ENCODE peak calls at places on chromosomes 6 and 20, in nine cellular contexts. One of them, this sample, is unnamed.
A peak's percentile ranks its signal among the peaks of the same experiment; 100 is the strongest.

GRCh38 chr6:119526609-119527605 is 177.3 kb upstream of the MAN1A1 start:
- DNase-seq in lower leg skin: no peak
- DNase-seq in CD8-positive, alpha-beta memory T cell: no peak
- DNase-seq in psoas muscle: no peak
- DNase-seq in transverse colon: no peak
- DNase-seq in IMR-90: no peak
- DNase-seq in BJ: no peak
- DNase-seq in astrocyte: no peak
- DNase-seq in fibroblast of mammary gland: peak; percentile 35
- DNase-seq in this sample: no peak

GRCh38 chr20:51542033-51542893 is at the start of gene NFATC2:
- DNase-seq in lower leg skin: no peak
- DNase-seq in CD8-positive, alpha-beta memory T cell: peak; percentile 65
- DNase-seq in psoas muscle: peak; percentile 47
- DNase-seq in transverse colon: peak; percentile 68
- DNase-seq in IMR-90: no peak
- DNase-seq in BJ: no peak
- DNase-seq in astrocyte: no peak
- DNase-seq in fibroblast of mammary gland: no peak
- DNase-seq in this sample: no peak

GRCh38 chr6:130965657-130966056 is 97.4 kb downstream of the EPB41L2 start:
- DNase-seq in lower leg skin: peak; percentile 25
- DNase-seq in CD8-positive, alpha-beta memory T cell: no peak
- DNase-seq in psoas muscle: no peak
- DNase-seq in transverse colon: no peak
- DNase-seq in IMR-90: peak; percentile 64
- DNase-seq in BJ: peak; percentile 45
- DNase-seq in astrocyte: peak; percentile 65
- DNase-seq in fibroblast of mammary gland: peak; percentile 79
- DNase-seq in this sample: no peak

GRCh38 chr6:120675886-120676285 is 658.4 kb downstream of the TBC1D32 start:
- DNase-seq in lower leg skin: no peak
- DNase-seq in CD8-positive, alpha-beta memory T cell: no peak
- DNase-seq in psoas muscle: no peak
- DNase-seq in transverse colon: no peak
- DNase-seq in IMR-90: no peak
- DNase-seq in BJ: no peak
- DNase-seq in astrocyte: no peak
- DNase-seq in fibroblast of mammary gland: no peak
- DNase-seq in this sample: no peak

GRCh38 chr6:117555882-117556498 is 46.3 kb downstream of the GOPC start:
- DNase-seq in lower leg skin: peak; percentile 59
- DNase-seq in CD8-positive, alpha-beta memory T cell: peak; percentile 45
- DNase-seq in psoas muscle: no peak
- DNase-seq in transverse colon: peak; percentile 49
- DNase-seq in IMR-90: peak; percentile 31
- DNase-seq in BJ: no peak
- DNase-seq in astrocyte: no peak
- DNase-seq in fibroblast of mammary gland: peak; percentile 47
- DNase-seq in this sample: peak; percentile 2

GRCh38 chr6:144931172-144932035 is 646.3 kb downstream of the UTRN start:
- DNase-seq in lower leg skin: peak; percentile 21
- DNase-seq in CD8-positive, alpha-beta memory T cell: no peak
- DNase-seq in psoas muscle: no peak
- DNase-seq in transverse colon: peak; percentile 11
- DNase-seq in IMR-90: peak; percentile 36
- DNase-seq in BJ: no peak
- DNase-seq in astrocyte: no peak
- DNase-seq in fibroblast of mammary gland: peak; percentile 57
- DNase-seq in this sample: no peak

GRCh38 chr6:55802259-55802658 is 73.1 kb downstream of the BMP5 start:
- DNase-seq in lower leg skin: no peak
- DNase-seq in CD8-positive, alpha-beta memory T cell: no peak
- DNase-seq in psoas muscle: no peak
- DNase-seq in transverse colon: no peak
- DNase-seq in IMR-90: no peak
- DNase-seq in BJ: no peak
- DNase-seq in astrocyte: no peak
- DNase-seq in fibroblast of mammary gland: no peak
- DNase-seq in this sample: peak; percentile 40

GRCh38 chr6:24763578-24763977 is 11.2 kb upstream of the GMNN start:
- DNase-seq in lower leg skin: no peak
- DNase-seq in CD8-positive, alpha-beta memory T cell: no peak
- DNase-seq in psoas muscle: no peak
- DNase-seq in transverse colon: no peak
- DNase-seq in IMR-90: no peak
- DNase-seq in BJ: no peak
- DNase-seq in astrocyte: no peak
- DNase-seq in fibroblast of mammary gland: no peak
- DNase-seq in this sample: no peak

GRCh38 chr6:16337280-16337975 is 99.0 kb downstream of the GMPR start:
- DNase-seq in lower leg skin: peak; percentile 87
- DNase-seq in CD8-positive, alpha-beta memory T cell: no peak
- DNase-seq in psoas muscle: peak; percentile 93
- DNase-seq in transverse colon: peak; percentile 76
- DNase-seq in IMR-90: peak; percentile 93
- DNase-seq in BJ: peak; percentile 93
- DNase-seq in astrocyte: peak; percentile 90
- DNase-seq in fibroblast of mammary gland: peak; percentile 99
- DNase-seq in this sample: no peak

GRCh38 chr6:155040154-155040553 is 45.0 kb downstream of the TIAM2 start:
- DNase-seq in lower leg skin: no peak
- DNase-seq in CD8-positive, alpha-beta memory T cell: no peak
- DNase-seq in psoas muscle: no peak
- DNase-seq in transverse colon: no peak
- DNase-seq in IMR-90: no peak
- DNase-seq in BJ: no peak
- DNase-seq in astrocyte: no peak
- DNase-seq in fibroblast of mammary gland: no peak
- DNase-seq in this sample: no peak

GRCh38 chr20:44805991-44806729 is 4.2 kb downstream of the RIMS4 start:
- DNase-seq in lower leg skin: peak; percentile 18
- DNase-seq in CD8-positive, alpha-beta memory T cell: no peak
- DNase-seq in psoas muscle: peak; percentile 53
- DNase-seq in transverse colon: no peak
- DNase-seq in IMR-90: peak; percentile 25
- DNase-seq in BJ: no peak
- DNase-seq in astrocyte: peak; percentile 19
- DNase-seq in fibroblast of mammary gland: peak; percentile 71
- DNase-seq in this sample: no peak

DNA sequence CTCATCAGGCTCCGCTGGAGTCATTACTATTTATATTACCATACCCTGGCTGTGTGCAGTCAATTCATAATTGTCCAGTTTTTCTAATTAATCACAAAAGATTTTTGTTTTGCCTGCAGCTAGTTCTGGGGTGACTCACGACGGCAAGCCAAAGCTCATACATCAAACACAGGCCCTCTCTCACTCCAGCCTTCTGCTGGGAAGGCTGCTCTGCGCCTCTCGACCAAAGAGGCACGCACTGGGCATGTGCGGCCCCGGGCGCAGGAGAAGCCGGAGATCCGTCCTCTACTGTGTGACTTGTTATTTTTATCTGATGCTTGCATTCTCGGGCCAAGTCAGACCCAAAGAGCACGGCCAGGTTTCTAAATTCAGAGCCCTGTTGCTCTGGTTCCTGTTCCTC is 98.5 kb downstream of the TFAP2A start:
- DNase-seq in lower leg skin: peak; percentile 47
- DNase-seq in CD8-positive, alpha-beta memory T cell: no peak
- DNase-seq in psoas muscle: no peak
- DNase-seq in transverse colon: peak; percentile 7
- DNase-seq in IMR-90: peak; percentile 72
- DNase-seq in BJ: peak; percentile 76
- DNase-seq in astrocyte: peak; percentile 95
- DNase-seq in fibroblast of mammary gland: no peak
- DNase-seq in this sample: no peak
- H3K4me3 ChIP-seq in lower leg skin: no peak overlapping the region
- H3K4me3 ChIP-seq in CD8-positive, alpha-beta memory T cell: no peak overlapping the region
- H3K4me3 ChIP-seq in psoas muscle: no peak overlapping the region
- H3K4me3 ChIP-seq in transverse colon: no peak overlapping the region
- H3K4me3 ChIP-seq in IMR-90: no peak overlapping the region
- H3K4me3 ChIP-seq in BJ: peak overlapping the region; percentile 24
- H3K4me3 ChIP-seq in astrocyte: no peak overlapping the region
- H3K4me3 ChIP-seq in fibroblast of mammary gland: no peak overlapping the region
- H3K4me3 ChIP-seq in this sample: no peak overlapping the region

GRCh38 chr6:166655251-166655650 is 28.2 kb upstream of the RPS6KA2 start:
- DNase-seq in lower leg skin: no peak
- DNase-seq in CD8-positive, alpha-beta memory T cell: no peak
- DNase-seq in psoas muscle: no peak
- DNase-seq in transverse colon: no peak
- DNase-seq in IMR-90: no peak
- DNase-seq in BJ: no peak
- DNase-seq in astrocyte: no peak
- DNase-seq in fibroblast of mammary gland: no peak
- DNase-seq in this sample: peak; percentile 76

GRCh38 chr6:166655713-166656265 is 28.7 kb upstream of the RPS6KA2 start:
- DNase-seq in lower leg skin: no peak
- DNase-seq in CD8-positive, alpha-beta memory T cell: no peak
- DNase-seq in psoas muscle: no peak
- DNase-seq in transverse colon: no peak
- DNase-seq in IMR-90: no peak
- DNase-seq in BJ: no peak
- DNase-seq in astrocyte: no peak
- DNase-seq in fibroblast of mammary gland: no peak
- DNase-seq in this sample: no peak

GRCh38 chr6:166658115-166658791 is 31.2 kb upstream of the RPS6KA2 start:
- DNase-seq in lower leg skin: no peak
- DNase-seq in CD8-positive, alpha-beta memory T cell: no peak
- DNase-seq in psoas muscle: no peak
- DNase-seq in transverse colon: no peak
- DNase-seq in IMR-90: no peak
- DNase-seq in BJ: no peak
- DNase-seq in astrocyte: no peak
- DNase-seq in fibroblast of mammary gland: no peak
- DNase-seq in this sample: no peak

GRCh38 chr6:166657531-166657930 is 30.5 kb upstream of the RPS6KA2 start:
- DNase-seq in lower leg skin: no peak
- DNase-seq in CD8-positive, alpha-beta memory T cell: no peak
- DNase-seq in psoas muscle: no peak
- DNase-seq in transverse colon: no peak
- DNase-seq in IMR-90: no peak
- DNase-seq in BJ: no peak
- DNase-seq in astrocyte: no peak
- DNase-seq in fibroblast of mammary gland: no peak
- DNase-seq in this sample: no peak

DNA sequence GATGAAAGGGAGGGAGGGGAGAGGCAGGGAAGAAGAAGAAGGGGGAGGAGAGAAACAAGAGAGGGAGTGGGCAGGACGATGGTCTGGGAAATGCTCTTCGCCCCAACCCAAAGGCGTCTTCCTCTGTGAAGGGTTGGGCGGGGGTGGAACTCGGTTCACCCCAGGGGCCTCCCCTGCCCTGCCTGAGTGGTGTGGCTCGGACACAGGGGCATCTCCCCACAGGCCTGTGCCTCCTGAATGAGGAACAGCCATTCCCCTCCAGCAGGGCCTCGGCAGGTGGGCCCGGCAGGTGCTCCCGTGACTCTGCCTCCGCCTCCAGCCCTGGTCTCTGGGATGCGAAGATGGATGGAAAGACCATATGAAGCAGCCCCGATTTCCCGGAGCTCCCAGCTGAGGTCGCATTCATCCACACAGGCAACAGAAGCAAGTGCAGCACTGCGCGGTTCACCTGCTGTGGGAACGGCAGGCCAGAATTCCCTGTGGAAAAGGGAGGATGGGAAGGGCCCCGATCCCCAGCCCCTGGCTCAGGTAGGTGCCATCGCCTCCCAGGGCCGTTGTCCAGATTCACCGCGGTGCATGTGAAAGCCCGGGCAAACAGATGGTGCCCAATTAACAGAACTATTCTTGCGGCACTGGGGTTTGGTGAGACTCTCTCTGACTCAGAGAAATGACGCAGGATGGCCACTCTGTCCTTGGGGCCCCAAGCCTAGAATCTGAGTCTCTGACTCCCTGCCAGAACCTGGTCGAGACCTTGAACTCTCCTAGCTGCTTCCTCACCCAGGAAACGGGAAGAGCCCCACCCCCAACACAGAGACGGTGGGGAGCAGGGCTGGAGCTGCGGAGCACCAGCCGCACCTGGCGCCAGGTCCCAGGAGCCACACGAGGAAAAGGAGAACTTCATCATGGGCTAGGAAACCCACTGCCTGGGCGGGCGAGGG is 29.5 kb upstream of the RPS6KA2 start:
- DNase-seq in lower leg skin: no peak
- DNase-seq in CD8-positive, alpha-beta memory T cell: no peak
- DNase-seq in psoas muscle: no peak
- DNase-seq in transverse colon: no peak
- DNase-seq in IMR-90: peak; percentile 58
- DNase-seq in BJ: no peak
- DNase-seq in astrocyte: no peak
- DNase-seq in fibroblast of mammary gland: peak; percentile 47
- DNase-seq in this sample: no peak
- H3K4me3 ChIP-seq in lower leg skin: no peak overlapping the region
- H3K4me3 ChIP-seq in CD8-positive, alpha-beta memory T cell: no peak overlapping the region
- H3K4me3 ChIP-seq in psoas muscle: no peak overlapping the region
- H3K4me3 ChIP-seq in transverse colon: no peak overlapping the region
- H3K4me3 ChIP-seq in IMR-90: no peak overlapping the region
- H3K4me3 ChIP-seq in BJ: no peak overlapping the region
- H3K4me3 ChIP-seq in astrocyte: no peak overlapping the region
- H3K4me3 ChIP-seq in fibroblast of mammary gland: no peak overlapping the region
- H3K4me3 ChIP-seq in this sample: no peak overlapping the region

DNA sequence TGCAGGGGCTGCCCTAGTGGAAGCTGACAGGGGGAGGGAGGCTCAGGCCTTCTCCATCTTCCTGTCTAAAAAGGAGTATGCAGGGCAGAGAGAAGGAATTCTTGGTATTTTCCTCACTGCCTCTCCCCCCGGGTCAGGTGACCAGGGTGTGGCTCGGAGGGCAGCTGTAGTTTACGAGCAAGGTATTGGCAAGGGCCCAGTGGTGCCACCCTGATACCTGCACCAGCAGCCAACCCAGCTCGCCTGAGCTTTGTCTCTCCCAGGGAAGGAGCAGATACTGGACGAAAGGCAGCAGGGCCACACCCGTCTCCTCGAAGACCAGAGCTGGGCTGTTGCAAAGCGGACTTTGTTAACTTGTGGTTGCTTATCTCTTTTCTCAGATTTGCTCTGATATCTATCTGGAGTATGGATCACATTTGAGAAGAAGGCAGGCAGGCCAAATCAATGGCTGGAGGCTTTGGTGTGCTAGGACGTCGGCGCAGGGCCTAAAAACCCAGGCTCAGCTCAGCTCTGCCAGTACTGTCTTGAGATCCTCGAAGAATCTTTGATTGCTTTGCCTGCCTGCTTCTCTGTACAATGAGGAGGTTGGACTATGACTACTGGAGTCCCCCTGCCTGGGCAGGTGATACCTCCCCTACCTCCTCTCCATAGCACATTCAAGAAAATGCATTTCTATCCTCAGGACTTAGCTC is 25.3 kb downstream of the KCNK5 start:
- DNase-seq in lower leg skin: no peak
- DNase-seq in CD8-positive, alpha-beta memory T cell: no peak
- DNase-seq in psoas muscle: no peak
- DNase-seq in transverse colon: peak; percentile 95
- DNase-seq in IMR-90: no peak
- DNase-seq in BJ: no peak
- DNase-seq in astrocyte: no peak
- DNase-seq in fibroblast of mammary gland: no peak
- DNase-seq in this sample: no peak
- H3K4me3 ChIP-seq in lower leg skin: no peak overlapping the region
- H3K4me3 ChIP-seq in CD8-positive, alpha-beta memory T cell: no peak overlapping the region
- H3K4me3 ChIP-seq in psoas muscle: no peak overlapping the region
- H3K4me3 ChIP-seq in transverse colon: no peak overlapping the region
- H3K4me3 ChIP-seq in IMR-90: no peak overlapping the region
- H3K4me3 ChIP-seq in BJ: no peak overlapping the region
- H3K4me3 ChIP-seq in astrocyte: no peak overlapping the region
- H3K4me3 ChIP-seq in fibroblast of mammary gland: no peak overlapping the region
- H3K4me3 ChIP-seq in this sample: no peak overlapping the region

GRCh38 chr20:33671573-33672288 is 2.5 kb downstream of the NECAB3 start:
- DNase-seq in lower leg skin: no peak
- DNase-seq in CD8-positive, alpha-beta memory T cell: no peak
- DNase-seq in psoas muscle: no peak
- DNase-seq in transverse colon: no peak
- DNase-seq in IMR-90: no peak
- DNase-seq in BJ: no peak
- DNase-seq in astrocyte: no peak
- DNase-seq in fibroblast of mammary gland: no peak
- DNase-seq in this sample: no peak
- H3K4me3 ChIP-seq in lower leg skin: no peak overlapping the region
- H3K4me3 ChIP-seq in CD8-positive, alpha-beta memory T cell: no peak overlapping the region
- H3K4me3 ChIP-seq in psoas muscle: no peak overlapping the region
- H3K4me3 ChIP-seq in transverse colon: no peak overlapping the region
- H3K4me3 ChIP-seq in IMR-90: no peak overlapping the region
- H3K4me3 ChIP-seq in BJ: no peak overlapping the region
- H3K4me3 ChIP-seq in astrocyte: no peak overlapping the region
- H3K4me3 ChIP-seq in fibroblast of mammary gland: no peak overlapping the region
- H3K4me3 ChIP-seq in this sample: no peak overlapping the region